ENCODE peak calls at places on chromosomes 12 and 14, in seven cellular contexts. One of them, this sample, is unnamed.

GRCh38 chr14:33469898-33470297 is 481.0 kb downstream of the EGLN3 start:
- DNase-seq in immature natural killer cell: no peak
- DNase-seq in uterus: no peak
- DNase-seq in thoracic aorta: no peak
- DNase-seq in NCI-H1436: no peak
- DNase-seq in NCI-H510A treated with DMSO at 0.1 percent for 48 hours: no peak
- DNase-seq in stimulated activated CD4-positive, alpha-beta T cell treated with anti-CD3 and anti-CD28 coated beads, Interleukin-4, amount 100 ng/mL, for 24 hours: no peak
- DNase-seq in this sample: no peak

GRCh38 chr12:107519906-107520859 is 165.4 kb upstream of the PWP1 start:
- DNase-seq in immature natural killer cell: no peak
- DNase-seq in uterus: no peak
- DNase-seq in thoracic aorta: no peak
- DNase-seq in NCI-H1436: peak; percentile 52
- DNase-seq in NCI-H510A treated with DMSO at 0.1 percent for 48 hours: no peak
- DNase-seq in stimulated activated CD4-positive, alpha-beta T cell treated with anti-CD3 and anti-CD28 coated beads, Interleukin-4, amount 100 ng/mL, for 24 hours: no peak
- DNase-seq in this sample: no peak

GRCh38 chr12:94590428-94590827 is 59.9 kb downstream of the TMCC3 start:
- DNase-seq in immature natural killer cell: no peak
- DNase-seq in uterus: no peak
- DNase-seq in thoracic aorta: no peak
- DNase-seq in NCI-H1436: no peak
- DNase-seq in NCI-H510A treated with DMSO at 0.1 percent for 48 hours: no peak
- DNase-seq in stimulated activated CD4-positive, alpha-beta T cell treated with anti-CD3 and anti-CD28 coated beads, Interleukin-4, amount 100 ng/mL, for 24 hours: no peak
- DNase-seq in this sample: no peak

GRCh38 chr14:73237786-73238261 is 518 bp downstream of the PAPLN start:
- DNase-seq in immature natural killer cell: no peak
- DNase-seq in uterus: no peak
- DNase-seq in thoracic aorta: no peak
- DNase-seq in NCI-H1436: no peak
- DNase-seq in NCI-H510A treated with DMSO at 0.1 percent for 48 hours: no peak
- DNase-seq in stimulated activated CD4-positive, alpha-beta T cell treated with anti-CD3 and anti-CD28 coated beads, Interleukin-4, amount 100 ng/mL, for 24 hours: no peak
- DNase-seq in this sample: no peak

GRCh38 chr12:121803861-121804416 is at the start of gene SETD1B:
- DNase-seq in immature natural killer cell: peak; percentile 51
- DNase-seq in uterus: peak; percentile 55
- DNase-seq in thoracic aorta: no peak
- DNase-seq in NCI-H1436: no peak
- DNase-seq in NCI-H510A treated with DMSO at 0.1 percent for 48 hours: peak; percentile 34
- DNase-seq in stimulated activated CD4-positive, alpha-beta T cell treated with anti-CD3 and anti-CD28 coated beads, Interleukin-4, amount 100 ng/mL, for 24 hours: peak; percentile 62
- DNase-seq in this sample: peak; percentile 44

GRCh38 chr14:77181603-77182437 is at the start of gene TMEM63C:
- DNase-seq in immature natural killer cell: peak; percentile 20
- DNase-seq in uterus: no peak
- DNase-seq in thoracic aorta: no peak
- DNase-seq in NCI-H1436: peak; percentile 92
- DNase-seq in NCI-H510A treated with DMSO at 0.1 percent for 48 hours: peak; percentile 93
- DNase-seq in stimulated activated CD4-positive, alpha-beta T cell treated with anti-CD3 and anti-CD28 coated beads, Interleukin-4, amount 100 ng/mL, for 24 hours: peak; percentile 57
- DNase-seq in this sample: no peak

GRCh38 chr12:989751-990278 is 1.2 kb upstream of the ERC1 start:
- DNase-seq in immature natural killer cell: no peak
- DNase-seq in uterus: peak; percentile 22
- DNase-seq in thoracic aorta: no peak
- DNase-seq in NCI-H1436: no peak
- DNase-seq in NCI-H510A treated with DMSO at 0.1 percent for 48 hours: peak; percentile 30
- DNase-seq in stimulated activated CD4-positive, alpha-beta T cell treated with anti-CD3 and anti-CD28 coated beads, Interleukin-4, amount 100 ng/mL, for 24 hours: no peak
- DNase-seq in this sample: peak; percentile 81

GRCh38 chr12:78611504-78611903 is 253.1 kb upstream of the SYT1 start:
- DNase-seq in immature natural killer cell: no peak
- DNase-seq in uterus: no peak
- DNase-seq in thoracic aorta: no peak
- DNase-seq in NCI-H1436: no peak
- DNase-seq in NCI-H510A treated with DMSO at 0.1 percent for 48 hours: no peak
- DNase-seq in stimulated activated CD4-positive, alpha-beta T cell treated with anti-CD3 and anti-CD28 coated beads, Interleukin-4, amount 100 ng/mL, for 24 hours: no peak
- DNase-seq in this sample: no peak

GRCh38 chr12:49403887-49404517 is 36.7 kb downstream of the SPATS2 start:
- DNase-seq in immature natural killer cell: no peak
- DNase-seq in uterus: no peak
- DNase-seq in thoracic aorta: no peak
- DNase-seq in NCI-H1436: no peak
- DNase-seq in NCI-H510A treated with DMSO at 0.1 percent for 48 hours: no peak
- DNase-seq in stimulated activated CD4-positive, alpha-beta T cell treated with anti-CD3 and anti-CD28 coated beads, Interleukin-4, amount 100 ng/mL, for 24 hours: no peak
- DNase-seq in this sample: no peak

GRCh38 chr12:87935216-87935615 is 94.0 kb downstream of the C12orf50 start:
- DNase-seq in immature natural killer cell: no peak
- DNase-seq in uterus: no peak
- DNase-seq in thoracic aorta: no peak
- DNase-seq in NCI-H1436: no peak
- DNase-seq in NCI-H510A treated with DMSO at 0.1 percent for 48 hours: no peak
- DNase-seq in stimulated activated CD4-positive, alpha-beta T cell treated with anti-CD3 and anti-CD28 coated beads, Interleukin-4, amount 100 ng/mL, for 24 hours: no peak
- DNase-seq in this sample: no peak

GRCh38 chr14:93984070-93984469 is 7.7 kb upstream of the ASB2 start:
- DNase-seq in immature natural killer cell: no peak
- DNase-seq in uterus: no peak
- DNase-seq in thoracic aorta: no peak
- DNase-seq in NCI-H1436: no peak
- DNase-seq in NCI-H510A treated with DMSO at 0.1 percent for 48 hours: no peak
- DNase-seq in stimulated activated CD4-positive, alpha-beta T cell treated with anti-CD3 and anti-CD28 coated beads, Interleukin-4, amount 100 ng/mL, for 24 hours: no peak
- DNase-seq in this sample: peak; percentile 81

GRCh38 chr14:24311837-24312615 is 724 bp downstream of the LTB4R start:
- DNase-seq in immature natural killer cell: peak; percentile 33
- DNase-seq in uterus: no peak
- DNase-seq in thoracic aorta: no peak
- DNase-seq in NCI-H1436: no peak
- DNase-seq in NCI-H510A treated with DMSO at 0.1 percent for 48 hours: no peak
- DNase-seq in stimulated activated CD4-positive, alpha-beta T cell treated with anti-CD3 and anti-CD28 coated beads, Interleukin-4, amount 100 ng/mL, for 24 hours: no peak
- DNase-seq in this sample: no peak

GRCh38 chr14:104157303-104157928 is 19.0 kb downstream of the KIF26A start:
- DNase-seq in immature natural killer cell: no peak
- DNase-seq in uterus: no peak
- DNase-seq in thoracic aorta: no peak
- DNase-seq in NCI-H1436: no peak
- DNase-seq in NCI-H510A treated with DMSO at 0.1 percent for 48 hours: no peak
- DNase-seq in stimulated activated CD4-positive, alpha-beta T cell treated with anti-CD3 and anti-CD28 coated beads, Interleukin-4, amount 100 ng/mL, for 24 hours: no peak
- DNase-seq in this sample: no peak

GRCh38 chr12:2129076-2129475 is 76.3 kb downstream of the CACNA1C start:
- DNase-seq in immature natural killer cell: no peak
- DNase-seq in uterus: no peak
- DNase-seq in thoracic aorta: no peak
- DNase-seq in NCI-H1436: no peak
- DNase-seq in NCI-H510A treated with DMSO at 0.1 percent for 48 hours: no peak
- DNase-seq in stimulated activated CD4-positive, alpha-beta T cell treated with anti-CD3 and anti-CD28 coated beads, Interleukin-4, amount 100 ng/mL, for 24 hours: no peak
- DNase-seq in this sample: peak; percentile 75

GRCh38 chr14:52266782-52267181 is 716 bp upstream of the PTGDR start:
- DNase-seq in immature natural killer cell: no peak
- DNase-seq in uterus: peak; percentile 31
- DNase-seq in thoracic aorta: no peak
- DNase-seq in NCI-H1436: no peak
- DNase-seq in NCI-H510A treated with DMSO at 0.1 percent for 48 hours: no peak
- DNase-seq in stimulated activated CD4-positive, alpha-beta T cell treated with anti-CD3 and anti-CD28 coated beads, Interleukin-4, amount 100 ng/mL, for 24 hours: no peak
- DNase-seq in this sample: no peak